ENCODE peak calls at places on chromosome 18, in eight cellular contexts. I is uterus; E is tibial artery; P is suprapubic skin; M is mammary epithelial cell; O is neural progenitor cell; H is Karpas-422; K is effector memory CD4-positive, alpha-beta T cell. Z is an unnamed sample.

GRCh38 chr18:77086034-77086433 is 46.5 kb downstream of the MBP start:
- DNase-seq in H (no peak), O (no peak), P (no peak), I (no peak), M (peak; percentile 96), E (no peak), K (no peak), Z (no peak)

GRCh38 chr18:54150226-54150625 is 74.2 kb downstream of the MBD2 start:
- DNase-seq in I (no peak), P (no peak), K (no peak), M (peak; percentile 42), H (no peak), E (no peak), O (no peak), Z (no peak)

GRCh38 chr18:55323051-55323994 is 264.7 kb downstream of the TCF4 start:
- DNase-seq in I (no peak), M (no peak), O (no peak), K (no peak), H (peak; percentile 62), E (no peak), P (no peak), Z (no peak)

GRCh38 chr18:13218376-13219011 is at the start of gene LDLRAD4:
- DNase-seq in K (peak; percentile 19), E (peak; percentile 59), H (no peak), O (peak; percentile 58), P (no peak), M (no peak), I (peak; percentile 55), Z (peak; percentile 38)

GRCh38 chr18:12639990-12640880 is 17.7 kb downstream of the SPIRE1 start:
- DNase-seq in P (no peak), H (no peak), O (no peak), K (no peak), E (no peak), M (peak; percentile 79), I (no peak), Z (no peak)

GRCh38 chr18:55214969-55215368 is 255.7 kb upstream of the CCDC68 start:
- DNase-seq in E (no peak), K (no peak), H (no peak), P (no peak), I (no peak), M (no peak), O (peak; percentile 8), Z (no peak)

GRCh38 chr18:36469471-36469870 is 172.0 kb downstream of the FHOD3 start:
- DNase-seq in O (no peak), P (no peak), M (no peak), K (no peak), I (no peak), H (no peak), E (no peak), Z (no peak)

GRCh38 chr18:53625997-53626599 is 598.4 kb downstream of the MBD2 start:
- DNase-seq in M (no peak), K (no peak), I (no peak), E (no peak), P (peak; percentile 70), H (no peak), O (no peak), Z (no peak)

GRCh38 chr18:36572135-36572856 is 256.5 kb downstream of the TPGS2 start:
- DNase-seq in O (peak; percentile 70), I (no peak), M (no peak), K (no peak), H (peak; percentile 77), P (no peak), E (peak; percentile 76), Z (no peak)

GRCh38 chr18:62242955-62243354 is 55.9 kb downstream of the RELCH start:
- DNase-seq in I (no peak), E (no peak), P (no peak), M (no peak), H (no peak), O (no peak), K (no peak), Z (no peak)

GRCh38 chr18:55830490-55830889 is 242.5 kb upstream of the TCF4 start:
- DNase-seq in H (no peak), E (no peak), K (no peak), P (no peak), O (no peak), I (no peak), M (peak; percentile 67), Z (no peak)

GRCh38 chr18:38956068-38956467 is 1390.5 kb upstream of the CELF4 start:
- DNase-seq in O (no peak), P (no peak), E (no peak), I (no peak), M (no peak), K (no peak), H (no peak), Z (no peak)

DNA sequence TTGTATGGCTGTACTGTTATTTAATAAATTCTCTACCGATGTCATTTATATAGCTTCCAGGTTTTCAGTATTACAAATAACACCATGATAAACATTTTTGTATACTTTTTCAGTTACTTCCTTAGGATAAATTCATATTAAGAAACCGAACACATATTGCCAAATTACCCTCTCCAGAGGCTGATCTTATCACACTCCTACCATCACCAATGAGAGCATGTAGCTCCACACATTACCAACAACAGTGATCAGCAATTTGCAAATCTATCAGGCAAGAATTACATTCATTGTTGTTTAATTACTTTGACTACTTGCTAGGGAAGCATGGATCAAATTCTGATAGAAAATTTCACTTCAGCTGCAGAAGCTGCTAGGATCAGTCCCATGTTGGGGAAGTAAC is 5.8 kb upstream of the NDUFV2 start:
- DNase-seq in P (no peak), I (no peak), E (no peak), H (no peak), M (no peak), K (no peak), O (no peak), Z (no peak)
- H3K4me3 ChIP-seq in P (no peak overlapping the region), I (no peak overlapping the region), E (no peak overlapping the region), H (no peak overlapping the region), M (no peak overlapping the region), K (no peak overlapping the region), O (no peak overlapping the region), Z (no peak overlapping the region)

GRCh38 chr18:72833471-72833870 is 34.3 kb downstream of the NETO1 start:
- DNase-seq in I (no peak), K (no peak), E (no peak), O (no peak), H (no peak), M (no peak), P (no peak), Z (no peak)
- H3K36me3 ChIP-seq in I (no peaks in the 10 kb centered on the region), K (no peaks in the 10 kb centered on the region), E (no peaks in the 10 kb centered on the region), O (no peaks in the 10 kb centered on the region), H (peaks cover 3% of the 10 kb centered on the region), M (no peaks in the 10 kb centered on the region), P (no peaks in the 10 kb centered on the region), Z (no peaks in the 10 kb centered on the region)

GRCh38 chr18:34223893-34224422 is 755 bp downstream of the NOL4 start:
- DNase-seq in P (no peak), I (no peak), E (no peak), H (no peak), M (no peak), K (no peak), O (peak; percentile 6), Z (no peak)
- H3K4me3 ChIP-seq in P (peak overlapping the region; percentile 40), I (no peak overlapping the region), E (peak overlapping the region; percentile 57), H (no peak overlapping the region), M (peak overlapping the region; percentile 11), K (no peak overlapping the region), O (peak overlapping the region; percentile 71), Z (no peak overlapping the region)

DNA sequence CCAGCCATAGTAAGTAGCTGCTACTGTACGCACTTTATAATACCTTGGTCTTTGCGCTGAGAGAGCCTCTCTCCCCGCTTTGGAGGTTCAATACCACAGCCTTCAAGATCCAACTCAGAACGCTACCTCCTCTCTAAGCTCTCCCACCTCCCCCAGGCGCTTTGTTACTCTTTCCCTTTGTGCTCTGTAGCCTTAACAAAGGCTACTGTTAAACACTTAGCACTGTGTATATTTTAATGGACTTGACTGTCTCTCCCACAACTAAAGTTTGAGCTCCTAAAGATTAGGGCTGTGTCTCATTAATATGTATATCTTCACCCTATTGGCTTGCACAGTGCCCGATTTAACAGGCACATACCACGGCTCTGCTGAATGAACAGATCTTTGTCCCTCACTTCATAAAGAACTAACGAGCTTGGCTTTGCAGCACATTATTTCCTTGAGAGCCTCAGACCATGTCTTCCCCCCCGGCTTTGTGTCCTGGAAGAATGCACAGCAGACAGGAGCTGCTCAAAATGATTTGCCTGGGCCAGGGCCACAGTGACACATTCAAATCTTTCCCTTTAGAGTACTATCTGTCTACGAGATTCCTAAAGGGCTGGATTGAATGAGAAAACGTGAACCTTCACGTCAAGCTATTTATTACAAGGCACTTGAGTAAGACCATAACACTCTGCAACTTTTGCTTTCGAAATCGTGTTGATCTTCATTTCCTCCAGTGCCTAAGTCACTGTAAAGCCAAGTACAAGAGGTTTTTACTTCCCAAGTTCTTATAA is 22.1 kb downstream of the ABHD3 start:
- DNase-seq in M (peak; percentile 11), E (no peak), H (no peak), K (no peak), I (no peak), O (peak; percentile 68), P (no peak), Z (no peak)
- H3K36me3 ChIP-seq in M (peaks cover 5% of the 10 kb centered on the region), E (no peaks in the 10 kb centered on the region), H (peaks cover 57% of the 10 kb centered on the region), K (peaks cover 3% of the 10 kb centered on the region), I (no peaks in the 10 kb centered on the region), O (no peaks in the 10 kb centered on the region), P (no peaks in the 10 kb centered on the region), Z (no peaks in the 10 kb centered on the region)

Z was measured in CD4-positive, alpha-beta memory T cell.